ENCODE peak calls at places on chromosomes 11 and 22, in four cellular contexts. One of them, this sample, is unnamed.
A peak's percentile ranks its signal among the peaks of the same experiment; 100 is the strongest.

GRCh38 chr11:9803685-9804413 is 140.0 kb downstream of the SWAP70 start:
- DNase-seq in AG04450: no peak
- DNase-seq in stimulated activated CD8-positive, alpha-beta memory T cell treated with anti-CD3 and anti-CD28 coated beads, Interleukin-12 subunit alpha, Interleukin-12 subunit beta, amount 100 ng/mL, for 4 hours: no peak
- DNase-seq in NCI-H1092: no peak
- DNase-seq in this sample: no peak

GRCh38 chr22:36257308-36257707 is 4.4 kb downstream of the APOL1 start:
- DNase-seq in NCI-H1092: no peak
- DNase-seq in AG04450: no peak
- DNase-seq in stimulated activated CD8-positive, alpha-beta memory T cell treated with anti-CD3 and anti-CD28 coated beads, Interleukin-12 subunit alpha, Interleukin-12 subunit beta, amount 100 ng/mL, for 4 hours: no peak
- DNase-seq in this sample: no peak

GRCh38 chr11:44589301-44589700 is 23.8 kb downstream of the CD82 start:
- DNase-seq in NCI-H1092: no peak
- DNase-seq in AG04450: peak; percentile 84
- DNase-seq in stimulated activated CD8-positive, alpha-beta memory T cell treated with anti-CD3 and anti-CD28 coated beads, Interleukin-12 subunit alpha, Interleukin-12 subunit beta, amount 100 ng/mL, for 4 hours: no peak
- DNase-seq in this sample: no peak

GRCh38 chr22:46560696-46561295 is 23.4 kb upstream of the CELSR1 start:
- DNase-seq in AG04450: no peak
- DNase-seq in NCI-H1092: no peak
- DNase-seq in stimulated activated CD8-positive, alpha-beta memory T cell treated with anti-CD3 and anti-CD28 coated beads, Interleukin-12 subunit alpha, Interleukin-12 subunit beta, amount 100 ng/mL, for 4 hours: no peak
- DNase-seq in this sample: no peak

GRCh38 chr11:1844221-1845094 is 5.7 kb downstream of the TNNI2 start:
- DNase-seq in AG04450: no peak
- DNase-seq in stimulated activated CD8-positive, alpha-beta memory T cell treated with anti-CD3 and anti-CD28 coated beads, Interleukin-12 subunit alpha, Interleukin-12 subunit beta, amount 100 ng/mL, for 4 hours: no peak
- DNase-seq in NCI-H1092: no peak
- DNase-seq in this sample: no peak

GRCh38 chr22:23683545-23683944 is 7.3 kb upstream of the RGL4 start:
- DNase-seq in AG04450: no peak
- DNase-seq in stimulated activated CD8-positive, alpha-beta memory T cell treated with anti-CD3 and anti-CD28 coated beads, Interleukin-12 subunit alpha, Interleukin-12 subunit beta, amount 100 ng/mL, for 4 hours: no peak
- DNase-seq in NCI-H1092: no peak
- DNase-seq in this sample: no peak

GRCh38 chr11:92296138-92296515 is 71.5 kb downstream of the FAT3 start:
- DNase-seq in AG04450: no peak
- DNase-seq in stimulated activated CD8-positive, alpha-beta memory T cell treated with anti-CD3 and anti-CD28 coated beads, Interleukin-12 subunit alpha, Interleukin-12 subunit beta, amount 100 ng/mL, for 4 hours: no peak
- DNase-seq in NCI-H1092: no peak
- DNase-seq in this sample: no peak

GRCh38 chr11:130672911-130673310 is 224.5 kb downstream of the ADAMTS15 start:
- DNase-seq in AG04450: no peak
- DNase-seq in NCI-H1092: no peak
- DNase-seq in stimulated activated CD8-positive, alpha-beta memory T cell treated with anti-CD3 and anti-CD28 coated beads, Interleukin-12 subunit alpha, Interleukin-12 subunit beta, amount 100 ng/mL, for 4 hours: no peak
- DNase-seq in this sample: no peak

GRCh38 chr22:25845985-25846745 is 104.2 kb downstream of the MYO18B start:
- DNase-seq in stimulated activated CD8-positive, alpha-beta memory T cell treated with anti-CD3 and anti-CD28 coated beads, Interleukin-12 subunit alpha, Interleukin-12 subunit beta, amount 100 ng/mL, for 4 hours: no peak
- DNase-seq in AG04450: no peak
- DNase-seq in NCI-H1092: no peak
- DNase-seq in this sample: no peak

GRCh38 chr11:111347723-111348115 is 31.4 kb downstream of the POU2AF1 start:
- DNase-seq in stimulated activated CD8-positive, alpha-beta memory T cell treated with anti-CD3 and anti-CD28 coated beads, Interleukin-12 subunit alpha, Interleukin-12 subunit beta, amount 100 ng/mL, for 4 hours: no peak
- DNase-seq in NCI-H1092: no peak
- DNase-seq in AG04450: no peak
- DNase-seq in this sample: no peak

GRCh38 chr11:94832604-94833238 is 64.6 kb downstream of the AMOTL1 start:
- DNase-seq in AG04450: no peak
- DNase-seq in NCI-H1092: no peak
- DNase-seq in stimulated activated CD8-positive, alpha-beta memory T cell treated with anti-CD3 and anti-CD28 coated beads, Interleukin-12 subunit alpha, Interleukin-12 subunit beta, amount 100 ng/mL, for 4 hours: no peak
- DNase-seq in this sample: no peak

GRCh38 chr22:40107756-40108437 is 69.8 kb upstream of the TNRC6B start:
- DNase-seq in stimulated activated CD8-positive, alpha-beta memory T cell treated with anti-CD3 and anti-CD28 coated beads, Interleukin-12 subunit alpha, Interleukin-12 subunit beta, amount 100 ng/mL, for 4 hours: no peak
- DNase-seq in AG04450: no peak
- DNase-seq in NCI-H1092: no peak
- DNase-seq in this sample: no peak

GRCh38 chr11:100801225-100801999 is 114.3 kb downstream of the ARHGAP42 start:
- DNase-seq in AG04450: no peak
- DNase-seq in stimulated activated CD8-positive, alpha-beta memory T cell treated with anti-CD3 and anti-CD28 coated beads, Interleukin-12 subunit alpha, Interleukin-12 subunit beta, amount 100 ng/mL, for 4 hours: no peak
- DNase-seq in NCI-H1092: no peak
- DNase-seq in this sample: no peak

GRCh38 chr11:46277313-46277622 is 194 bp upstream of the CREB3L1 start:
- DNase-seq in stimulated activated CD8-positive, alpha-beta memory T cell treated with anti-CD3 and anti-CD28 coated beads, Interleukin-12 subunit alpha, Interleukin-12 subunit beta, amount 100 ng/mL, for 4 hours: no peak
- DNase-seq in AG04450: no peak
- DNase-seq in NCI-H1092: no peak
- DNase-seq in this sample: no peak

GRCh38 chr22:19815093-19815822 is 39.4 kb downstream of the GNB1L start:
- DNase-seq in stimulated activated CD8-positive, alpha-beta memory T cell treated with anti-CD3 and anti-CD28 coated beads, Interleukin-12 subunit alpha, Interleukin-12 subunit beta, amount 100 ng/mL, for 4 hours: no peak
- DNase-seq in AG04450: no peak
- DNase-seq in NCI-H1092: no peak
- DNase-seq in this sample: no peak

GRCh38 chr11:77619576-77620198 is 17.9 kb downstream of the CLNS1A start:
- DNase-seq in stimulated activated CD8-positive, alpha-beta memory T cell treated with anti-CD3 and anti-CD28 coated beads, Interleukin-12 subunit alpha, Interleukin-12 subunit beta, amount 100 ng/mL, for 4 hours: no peak
- DNase-seq in NCI-H1092: peak; percentile 55
- DNase-seq in AG04450: no peak
- DNase-seq in this sample: peak; percentile 30

GRCh38 chr11:133819916-133820315 is 25.4 kb downstream of the SPATA19 start:
- DNase-seq in stimulated activated CD8-positive, alpha-beta memory T cell treated with anti-CD3 and anti-CD28 coated beads, Interleukin-12 subunit alpha, Interleukin-12 subunit beta, amount 100 ng/mL, for 4 hours: no peak
- DNase-seq in AG04450: no peak
- DNase-seq in NCI-H1092: no peak
- DNase-seq in this sample: no peak

GRCh38 chr11:119933164-119933563 is 204.2 kb upstream of the NECTIN1 start:
- DNase-seq in AG04450: no peak
- DNase-seq in NCI-H1092: no peak
- DNase-seq in stimulated activated CD8-positive, alpha-beta memory T cell treated with anti-CD3 and anti-CD28 coated beads, Interleukin-12 subunit alpha, Interleukin-12 subunit beta, amount 100 ng/mL, for 4 hours: no peak
- DNase-seq in this sample: no peak

GRCh38 chr11:115276182-115276581 is 228.0 kb downstream of the CADM1 start:
- DNase-seq in NCI-H1092: no peak
- DNase-seq in stimulated activated CD8-positive, alpha-beta memory T cell treated with anti-CD3 and anti-CD28 coated beads, Interleukin-12 subunit alpha, Interleukin-12 subunit beta, amount 100 ng/mL, for 4 hours: no peak
- DNase-seq in AG04450: no peak
- DNase-seq in this sample: no peak

GRCh38 chr22:42714308-42714707 is 6.4 kb downstream of the A4GALT start:
- DNase-seq in NCI-H1092: no peak
- DNase-seq in stimulated activated CD8-positive, alpha-beta memory T cell treated with anti-CD3 and anti-CD28 coated beads, Interleukin-12 subunit alpha, Interleukin-12 subunit beta, amount 100 ng/mL, for 4 hours: no peak
- DNase-seq in AG04450: no peak
- DNase-seq in this sample: no peak

GRCh38 chr22:32066820-32067219 is 23.8 kb downstream of the SLC5A1 start:
- DNase-seq in NCI-H1092: no peak
- DNase-seq in AG04450: no peak
- DNase-seq in stimulated activated CD8-positive, alpha-beta memory T cell treated with anti-CD3 and anti-CD28 coated beads, Interleukin-12 subunit alpha, Interleukin-12 subunit beta, amount 100 ng/mL, for 4 hours: no peak
- DNase-seq in this sample: no peak

GRCh38 chr11:91164452-91164822 is 941.6 kb upstream of the CHORDC1 start:
- DNase-seq in NCI-H1092: no peak
- DNase-seq in AG04450: no peak
- DNase-seq in stimulated activated CD8-positive, alpha-beta memory T cell treated with anti-CD3 and anti-CD28 coated beads, Interleukin-12 subunit alpha, Interleukin-12 subunit beta, amount 100 ng/mL, for 4 hours: no peak
- DNase-seq in this sample: no peak

GRCh38 chr11:70788247-70789022 is 390.1 kb downstream of the CTTN start:
- DNase-seq in NCI-H1092: no peak
- DNase-seq in AG04450: peak; percentile 37
- DNase-seq in stimulated activated CD8-positive, alpha-beta memory T cell treated with anti-CD3 and anti-CD28 coated beads, Interleukin-12 subunit alpha, Interleukin-12 subunit beta, amount 100 ng/mL, for 4 hours: no peak
- DNase-seq in this sample: no peak

GRCh38 chr11:27372159-27372558 is 9.1 kb upstream of the CCDC34 start:
- DNase-seq in NCI-H1092: no peak
- DNase-seq in AG04450: no peak
- DNase-seq in stimulated activated CD8-positive, alpha-beta memory T cell treated with anti-CD3 and anti-CD28 coated beads, Interleukin-12 subunit alpha, Interleukin-12 subunit beta, amount 100 ng/mL, for 4 hours: no peak
- DNase-seq in this sample: no peak

GRCh38 chr11:70067036-70067435 is 11.1 kb upstream of the ANO1 start:
- DNase-seq in stimulated activated CD8-positive, alpha-beta memory T cell treated with anti-CD3 and anti-CD28 coated beads, Interleukin-12 subunit alpha, Interleukin-12 subunit beta, amount 100 ng/mL, for 4 hours: no peak
- DNase-seq in AG04450: no peak
- DNase-seq in NCI-H1092: no peak
- DNase-seq in this sample: no peak

GRCh38 chr11:99937330-99937729 is 749.8 kb upstream of the ARHGAP42 start:
- DNase-seq in NCI-H1092: no peak
- DNase-seq in AG04450: no peak
- DNase-seq in stimulated activated CD8-positive, alpha-beta memory T cell treated with anti-CD3 and anti-CD28 coated beads, Interleukin-12 subunit alpha, Interleukin-12 subunit beta, amount 100 ng/mL, for 4 hours: no peak
- DNase-seq in this sample: no peak

GRCh38 chr11:56624661-56625110 is 10.0 kb upstream of the OR5M1 start:
- DNase-seq in stimulated activated CD8-positive, alpha-beta memory T cell treated with anti-CD3 and anti-CD28 coated beads, Interleukin-12 subunit alpha, Interleukin-12 subunit beta, amount 100 ng/mL, for 4 hours: no peak
- DNase-seq in NCI-H1092: peak; percentile 9
- DNase-seq in AG04450: no peak
- DNase-seq in this sample: peak; percentile 11

This sample was measured in NCI-H1694.